ENCODE peak calls at places on chromosome 9, in nine cellular contexts. One of them, this sample, is unnamed.

GRCh38 chr9:121050128-121050988 is at the start of gene C5:
- DNase-seq in cardiac fibroblast: no peak
- DNase-seq in BE2C: no peak
- DNase-seq in SK-N-SH: no peak
- DNase-seq in ascending aorta: no peak
- DNase-seq in mammary epithelial cell: no peak
- DNase-seq in Calu3: no peak
- DNase-seq in WTC11: no peak
- DNase-seq in A549: peak
- DNase-seq in this sample: no peak

GRCh38 chr9:29432191-29432590 is 1858.9 kb upstream of the C9orf72 start:
- DNase-seq in ascending aorta: no peak
- DNase-seq in cardiac fibroblast: no peak
- DNase-seq in SK-N-SH: no peak
- DNase-seq in WTC11: no peak
- DNase-seq in mammary epithelial cell: no peak
- DNase-seq in A549: no peak
- DNase-seq in BE2C: no peak
- DNase-seq in Calu3: no peak
- DNase-seq in this sample: no peak

GRCh38 chr9:121840838-121841760 is 189.7 kb downstream of the DAB2IP start:
- DNase-seq in cardiac fibroblast: no peak
- DNase-seq in WTC11: no peak
- DNase-seq in SK-N-SH: no peak
- DNase-seq in A549: no peak
- DNase-seq in Calu3: no peak
- DNase-seq in BE2C: no peak
- DNase-seq in ascending aorta: peak
- DNase-seq in mammary epithelial cell: no peak
- DNase-seq in this sample: peak

GRCh38 chr9:129280236-129281231 is 102.5 kb upstream of the IER5L start:
- DNase-seq in WTC11: no peak
- DNase-seq in mammary epithelial cell: no peak
- DNase-seq in ascending aorta: peak
- DNase-seq in SK-N-SH: peak
- DNase-seq in A549: no peak
- DNase-seq in Calu3: no peak
- DNase-seq in BE2C: no peak
- DNase-seq in cardiac fibroblast: no peak
- DNase-seq in this sample: no peak

GRCh38 chr9:116928884-116929283 is 241.8 kb downstream of the TRIM32 start:
- DNase-seq in WTC11: peak
- DNase-seq in SK-N-SH: no peak
- DNase-seq in BE2C: no peak
- DNase-seq in Calu3: no peak
- DNase-seq in cardiac fibroblast: no peak
- DNase-seq in ascending aorta: no peak
- DNase-seq in A549: no peak
- DNase-seq in mammary epithelial cell: peak
- DNase-seq in this sample: no peak

GRCh38 chr9:90799271-90799860 is 2.3 kb upstream of the SYK start:
- DNase-seq in WTC11: no peak
- DNase-seq in ascending aorta: no peak
- DNase-seq in cardiac fibroblast: no peak
- DNase-seq in mammary epithelial cell: no peak
- DNase-seq in Calu3: no peak
- DNase-seq in A549: no peak
- DNase-seq in BE2C: no peak
- DNase-seq in SK-N-SH: no peak
- DNase-seq in this sample: no peak

GRCh38 chr9:37028425-37029031 is 5.5 kb downstream of the PAX5 start:
- DNase-seq in Calu3: no peak
- DNase-seq in SK-N-SH: no peak
- DNase-seq in mammary epithelial cell: no peak
- DNase-seq in ascending aorta: no peak
- DNase-seq in cardiac fibroblast: no peak
- DNase-seq in A549: no peak
- DNase-seq in WTC11: no peak
- DNase-seq in BE2C: no peak
- DNase-seq in this sample: no peak

GRCh38 chr9:87128844-87129493 is 181.7 kb upstream of the GAS1 start:
- DNase-seq in A549: no peak
- DNase-seq in cardiac fibroblast: no peak
- DNase-seq in ascending aorta: no peak
- DNase-seq in mammary epithelial cell: no peak
- DNase-seq in WTC11: no peak
- DNase-seq in BE2C: no peak
- DNase-seq in Calu3: no peak
- DNase-seq in SK-N-SH: no peak
- DNase-seq in this sample: no peak

GRCh38 chr9:129111762-129112151 is 542 bp downstream of the PTPA start:
- DNase-seq in A549: peak
- DNase-seq in BE2C: peak
- DNase-seq in SK-N-SH: peak
- DNase-seq in mammary epithelial cell: peak
- DNase-seq in Calu3: peak
- DNase-seq in cardiac fibroblast: peak
- DNase-seq in WTC11: peak
- DNase-seq in ascending aorta: no peak
- DNase-seq in this sample: no peak

GRCh38 chr9:3136999-3137675 is 293.2 kb upstream of the PUM3 start:
- DNase-seq in BE2C: no peak
- DNase-seq in cardiac fibroblast: peak
- DNase-seq in WTC11: no peak
- DNase-seq in Calu3: no peak
- DNase-seq in ascending aorta: no peak
- DNase-seq in A549: no peak
- DNase-seq in mammary epithelial cell: peak
- DNase-seq in SK-N-SH: no peak
- DNase-seq in this sample: no peak

GRCh38 chr9:129183495-129184308 is 5.6 kb upstream of the IER5L start:
- DNase-seq in ascending aorta: no peak
- DNase-seq in A549: peak
- DNase-seq in Calu3: no peak
- DNase-seq in cardiac fibroblast: no peak
- DNase-seq in mammary epithelial cell: no peak
- DNase-seq in WTC11: no peak
- DNase-seq in SK-N-SH: peak
- DNase-seq in BE2C: no peak
- DNase-seq in this sample: no peak

GRCh38 chr9:105244996-105245719 is 707 bp downstream of the SLC44A1 start:
- DNase-seq in WTC11: peak
- DNase-seq in ascending aorta: peak
- DNase-seq in mammary epithelial cell: peak
- DNase-seq in BE2C: peak
- DNase-seq in Calu3: peak
- DNase-seq in cardiac fibroblast: peak
- DNase-seq in SK-N-SH: peak
- DNase-seq in A549: peak
- DNase-seq in this sample: peak

GRCh38 chr9:113589890-113590289 is 126.4 kb downstream of the RGS3 start:
- DNase-seq in A549: peak
- DNase-seq in Calu3: no peak
- DNase-seq in BE2C: no peak
- DNase-seq in cardiac fibroblast: peak
- DNase-seq in mammary epithelial cell: no peak
- DNase-seq in ascending aorta: no peak
- DNase-seq in WTC11: no peak
- DNase-seq in SK-N-SH: no peak
- DNase-seq in this sample: no peak

GRCh38 chr9:124697326-124698200 is 73.5 kb downstream of the NR6A1 start:
- DNase-seq in BE2C: no peak
- DNase-seq in cardiac fibroblast: peak
- DNase-seq in WTC11: no peak
- DNase-seq in A549: peak
- DNase-seq in mammary epithelial cell: peak
- DNase-seq in SK-N-SH: peak
- DNase-seq in ascending aorta: no peak
- DNase-seq in Calu3: no peak
- DNase-seq in this sample: no peak

GRCh38 chr9:97397220-97397619 is 14.7 kb upstream of the TDRD7 start:
- DNase-seq in SK-N-SH: no peak
- DNase-seq in A549: no peak
- DNase-seq in ascending aorta: peak
- DNase-seq in Calu3: no peak
- DNase-seq in WTC11: no peak
- DNase-seq in cardiac fibroblast: no peak
- DNase-seq in mammary epithelial cell: peak
- DNase-seq in BE2C: no peak
- DNase-seq in this sample: no peak

GRCh38 chr9:2758162-2758950 is 41.0 kb downstream of the KCNV2 start:
- DNase-seq in Calu3: no peak
- DNase-seq in mammary epithelial cell: no peak
- DNase-seq in A549: no peak
- DNase-seq in BE2C: no peak
- DNase-seq in ascending aorta: no peak
- DNase-seq in cardiac fibroblast: peak
- DNase-seq in WTC11: no peak
- DNase-seq in SK-N-SH: no peak
- DNase-seq in this sample: no peak

GRCh38 chr9:135639196-135639595 is at the start of gene GLT6D1:
- DNase-seq in A549: no peak
- DNase-seq in BE2C: no peak
- DNase-seq in Calu3: no peak
- DNase-seq in mammary epithelial cell: no peak
- DNase-seq in ascending aorta: no peak
- DNase-seq in cardiac fibroblast: no peak
- DNase-seq in SK-N-SH: no peak
- DNase-seq in WTC11: no peak
- DNase-seq in this sample: no peak

GRCh38 chr9:85112933-85113418 is 443.4 kb downstream of the NTRK2 start:
- DNase-seq in BE2C: no peak
- DNase-seq in Calu3: no peak
- DNase-seq in SK-N-SH: no peak
- DNase-seq in mammary epithelial cell: no peak
- DNase-seq in cardiac fibroblast: no peak
- DNase-seq in ascending aorta: no peak
- DNase-seq in A549: no peak
- DNase-seq in WTC11: no peak
- DNase-seq in this sample: no peak

GRCh38 chr9:124019771-124020519 is 8.4 kb downstream of the LHX2 start:
- DNase-seq in SK-N-SH: no peak
- DNase-seq in mammary epithelial cell: no peak
- DNase-seq in BE2C: no peak
- DNase-seq in A549: no peak
- DNase-seq in Calu3: no peak
- DNase-seq in WTC11: no peak
- DNase-seq in ascending aorta: no peak
- DNase-seq in cardiac fibroblast: no peak
- DNase-seq in this sample: no peak

GRCh38 chr9:34976992-34977391 is 12.6 kb upstream of the DNAJB5 start:
- DNase-seq in SK-N-SH: no peak
- DNase-seq in Calu3: no peak
- DNase-seq in A549: no peak
- DNase-seq in WTC11: no peak
- DNase-seq in BE2C: no peak
- DNase-seq in cardiac fibroblast: no peak
- DNase-seq in mammary epithelial cell: no peak
- DNase-seq in ascending aorta: no peak
- DNase-seq in this sample: no peak
- TF ChIP-seq CTCF in SK-N-SH: no peak
- TF ChIP-seq CTCF in Calu3: no peak
- TF ChIP-seq CTCF in A549: no peak
- TF ChIP-seq CTCF in WTC11: no peak
- TF ChIP-seq CTCF in BE2C: no peak
- TF ChIP-seq CTCF in cardiac fibroblast: no peak
- TF ChIP-seq CTCF in mammary epithelial cell: no peak
- TF ChIP-seq CTCF in ascending aorta: no peak
- TF ChIP-seq CTCF in this sample: no peak

DNA sequence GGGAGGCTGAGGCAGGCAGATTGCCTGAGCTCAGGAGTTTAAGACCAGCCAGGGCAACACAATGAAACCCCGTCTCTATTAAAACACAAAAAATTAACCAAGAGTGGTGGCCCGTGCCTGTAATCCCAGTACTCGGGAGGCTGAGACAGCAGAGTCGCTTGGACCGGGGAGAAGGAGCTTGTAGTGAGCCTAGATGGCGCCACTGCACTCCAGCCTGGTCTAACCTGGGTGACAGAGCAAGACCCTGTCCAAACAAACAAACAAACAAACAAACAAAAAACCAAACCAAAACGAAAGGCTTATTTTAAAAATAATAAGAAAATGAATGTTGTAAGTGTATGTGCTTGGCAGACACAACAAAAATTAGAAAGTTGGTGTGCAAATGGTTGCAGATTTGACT is 536.3 kb upstream of the PTPRD start:
- DNase-seq in A549: no peak
- DNase-seq in WTC11: peak
- DNase-seq in ascending aorta: no peak
- DNase-seq in BE2C: no peak
- DNase-seq in mammary epithelial cell: no peak
- DNase-seq in cardiac fibroblast: no peak
- DNase-seq in Calu3: no peak
- DNase-seq in SK-N-SH: no peak
- DNase-seq in this sample: no peak
- TF ChIP-seq CTCF in A549: no peak
- TF ChIP-seq CTCF in WTC11: peak
- TF ChIP-seq CTCF in ascending aorta: no peak
- TF ChIP-seq CTCF in BE2C: peak
- TF ChIP-seq CTCF in mammary epithelial cell: peak
- TF ChIP-seq CTCF in cardiac fibroblast: no peak
- TF ChIP-seq CTCF in Calu3: no peak
- TF ChIP-seq CTCF in SK-N-SH: no peak
- TF ChIP-seq CTCF in this sample: no peak

GRCh38 chr9:132412089-132412488 is 2.1 kb downstream of the CFAP77 start:
- DNase-seq in Calu3: peak
- DNase-seq in A549: peak
- DNase-seq in mammary epithelial cell: peak
- DNase-seq in SK-N-SH: peak
- DNase-seq in cardiac fibroblast: peak
- DNase-seq in ascending aorta: no peak
- DNase-seq in BE2C: peak
- DNase-seq in WTC11: peak
- DNase-seq in this sample: no peak
- TF ChIP-seq CTCF in Calu3: no peak
- TF ChIP-seq CTCF in A549: peak
- TF ChIP-seq CTCF in mammary epithelial cell: peak
- TF ChIP-seq CTCF in SK-N-SH: peak
- TF ChIP-seq CTCF in cardiac fibroblast: peak
- TF ChIP-seq CTCF in ascending aorta: peak
- TF ChIP-seq CTCF in BE2C: peak
- TF ChIP-seq CTCF in WTC11: peak
- TF ChIP-seq CTCF in this sample: no peak

GRCh38 chr9:137294684-137295312 is 7.3 kb downstream of the NRARP start:
- DNase-seq in ascending aorta: no peak
- DNase-seq in WTC11: peak
- DNase-seq in A549: no peak
- DNase-seq in Calu3: no peak
- DNase-seq in cardiac fibroblast: peak
- DNase-seq in SK-N-SH: peak
- DNase-seq in mammary epithelial cell: peak
- DNase-seq in BE2C: peak
- DNase-seq in this sample: no peak
- TF ChIP-seq CTCF in ascending aorta: no peak
- TF ChIP-seq CTCF in WTC11: no peak
- TF ChIP-seq CTCF in A549: peak
- TF ChIP-seq CTCF in Calu3: no peak
- TF ChIP-seq CTCF in cardiac fibroblast: no peak
- TF ChIP-seq CTCF in SK-N-SH: peak
- TF ChIP-seq CTCF in mammary epithelial cell: peak
- TF ChIP-seq CTCF in BE2C: peak
- TF ChIP-seq CTCF in this sample: no peak

This sample was measured in uterus.